ENCODE peak calls at places on chromosomes 6 and 20, in seven cellular contexts. P is cardiac muscle cell, E is heart left ventricle, V is uterus, R is astrocyte of the spinal cord, Y is psoas muscle, G is AG04450. I is an unnamed sample.

GRCh38 chr20:50194831-50195523 is 4.3 kb downstream of the CEBPB start:
- DNase-seq in R (peak), V (no peak), Y (peak), G (no peak), E (no peak), P (peak), I (no peak)

GRCh38 chr6:99467509-99468106 is 42.5 kb upstream of the PNISR start:
- DNase-seq in P (peak), E (no peak), R (peak), V (no peak), Y (no peak), G (no peak), I (peak)

GRCh38 chr6:27295301-27296079 is 16.6 kb downstream of the POM121L2 start:
- DNase-seq in V (no peak), R (peak), Y (no peak), P (peak), G (peak), E (no peak), I (peak)

GRCh38 chr6:85865665-85866372 is 223.1 kb upstream of the SYNCRIP start:
- DNase-seq in R (peak), G (no peak), Y (no peak), P (peak), E (no peak), V (no peak), I (peak)

GRCh38 chr20:48619126-48620101 is 208.4 kb downstream of the PREX1 start:
- DNase-seq in Y (no peak), E (no peak), R (no peak), P (peak), V (no peak), G (no peak), I (no peak)

GRCh38 chr20:50464026-50464724 is 46.0 kb upstream of the PTPN1 start:
- DNase-seq in G (no peak), P (peak), Y (peak), V (peak), R (peak), E (peak), I (peak)

GRCh38 chr20:10557685-10558084 is 116.1 kb downstream of the JAG1 start:
- DNase-seq in G (no peak), R (no peak), E (no peak), P (no peak), V (no peak), Y (no peak), I (no peak)

GRCh38 chr6:5749016-5749665 is 257.6 kb downstream of the NRN1 start:
- DNase-seq in R (no peak), E (no peak), P (no peak), Y (no peak), V (no peak), G (no peak), I (no peak)

GRCh38 chr6:35487653-35488516 is 9.0 kb downstream of the TEAD3 start:
- DNase-seq in Y (no peak), G (no peak), R (peak), V (peak), E (no peak), P (peak), I (no peak)

GRCh38 chr6:1144842-1145755 is 166.8 kb upstream of the FOXQ1 start:
- DNase-seq in G (peak), Y (no peak), V (no peak), P (no peak), R (peak), E (no peak), I (no peak)

GRCh38 chr6:112227992-112228391 is 26.4 kb downstream of the LAMA4 start:
- DNase-seq in R (no peak), Y (no peak), G (no peak), P (no peak), E (no peak), V (no peak), I (no peak)

GRCh38 chr6:110034637-110035096 is 56.6 kb downstream of the GPR6 start:
- DNase-seq in E (no peak), Y (no peak), V (no peak), R (no peak), G (no peak), P (no peak), I (no peak)

GRCh38 chr6:33904050-33904827 is 100.4 kb upstream of the MLN start:
- DNase-seq in R (no peak), E (no peak), G (no peak), P (no peak), V (no peak), Y (no peak), I (peak)

GRCh38 chr20:17762873-17763557 is 63.2 kb downstream of the BANF2 start:
- DNase-seq in G (no peak), E (no peak), P (no peak), Y (no peak), R (no peak), V (no peak), I (no peak)

GRCh38 chr20:64102647-64103354 is 4.6 kb downstream of the NPBWR2 start:
- DNase-seq in Y (peak), G (no peak), V (no peak), R (no peak), E (peak), P (no peak), I (no peak)

GRCh38 chr6:82240191-82240590 is 7.4 kb downstream of the IBTK start:
- DNase-seq in Y (no peak), G (no peak), E (no peak), V (no peak), P (no peak), R (no peak), I (no peak)

DNA sequence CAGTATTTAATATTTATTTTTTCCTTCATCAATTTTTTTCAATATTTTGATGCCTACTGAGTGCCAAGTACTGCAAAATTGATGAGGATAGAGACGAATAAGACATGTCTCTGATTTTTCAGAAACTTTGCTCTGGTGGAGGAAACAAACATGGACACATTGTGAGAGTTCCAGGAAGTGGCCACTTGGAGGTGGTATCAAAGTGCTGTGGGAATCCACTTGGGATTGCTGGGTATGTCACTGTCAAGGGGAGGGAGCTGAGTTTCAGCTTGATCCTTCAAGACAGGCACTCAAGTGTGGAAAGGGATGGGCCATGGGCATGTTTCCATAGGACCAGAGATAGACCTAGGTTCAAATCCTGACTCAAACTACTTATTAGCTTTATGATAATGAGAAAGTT is 24.5 kb upstream of the ABCC10 start:
- DNase-seq in E (no peak), R (no peak), G (no peak), P (no peak), Y (no peak), V (no peak), I (no peak)
- TF ChIP-seq CTCF in E (no peak), R (no peak), G (peak), P (no peak), Y (no peak), V (no peak), I (no peak)

GRCh38 chr6:75427342-75427741 is 66.3 kb downstream of the FILIP1 start:
- DNase-seq in P (no peak), G (no peak), Y (no peak), E (no peak), R (no peak), V (no peak), I (no peak)
- H3K4me3 ChIP-seq in P (no peak), G (no peak), Y (no peak), E (no peak), R (no peak), V (no peak), I (no peak)

DNA sequence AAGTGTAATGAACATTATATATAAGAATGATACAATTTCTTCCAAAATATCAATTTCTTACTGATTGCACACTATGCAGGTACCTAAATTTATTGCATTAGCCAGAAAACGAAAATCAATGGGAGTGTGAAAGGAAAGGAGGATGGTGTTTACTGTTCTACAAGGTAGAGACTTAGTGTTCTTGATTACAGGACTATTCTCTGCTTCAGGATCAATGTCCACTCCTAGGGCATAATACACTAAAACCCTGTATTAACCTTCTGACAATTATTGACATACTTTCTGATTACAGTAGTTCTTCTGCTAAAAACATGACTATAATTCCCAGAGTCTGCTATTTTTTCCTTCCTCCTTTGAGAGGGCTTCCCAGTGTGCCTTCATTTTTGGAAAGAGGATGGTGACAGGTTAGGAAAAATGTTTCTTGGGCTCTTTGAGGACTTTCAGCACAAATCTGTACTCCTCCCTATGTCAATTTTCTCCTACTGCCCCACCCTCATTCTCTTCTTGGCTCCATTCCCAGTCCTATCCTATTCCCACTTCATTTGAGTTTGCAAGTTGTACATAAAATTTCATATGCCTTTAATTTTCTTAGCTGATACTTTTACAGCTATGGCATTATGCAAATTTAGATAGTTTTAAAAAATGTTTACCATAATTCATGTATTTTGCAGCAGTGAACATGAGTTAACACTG is 278.9 kb downstream of the CENPW start:
- DNase-seq in V (no peak), Y (no peak), G (no peak), E (no peak), P (no peak), R (no peak), I (no peak)
- TF ChIP-seq CTCF in V (no peak), Y (no peak), G (no peak), E (no peak), P (no peak), R (no peak), I (no peak)

GRCh38 chr6:56550307-56550706 is 92.4 kb downstream of the DST start:
- DNase-seq in R (no peak), P (peak), Y (no peak), G (no peak), E (no peak), V (no peak), I (no peak)
- H3K4me3 ChIP-seq in R (no peak), P (no peak), Y (no peak), G (no peak), E (no peak), V (no peak), I (no peak)